ENCODE peak calls at places on chromosomes 2 and 18, in ten cellular contexts. X is left colon; I is HuH-7; W is effector CD4-positive, alpha-beta T cell; F is astrocyte of the cerebellum; L is Right ventricle myocardium superior; R is BE2C; J is SK-N-DZ; T is T-cell; S is LoVo. G is an unnamed sample.

GRCh38 chr2:2788076-2788475 is 457.0 kb upstream of the MYT1L start:
- DNase-seq in S (no peak), L (no peak), I (no peak), R (no peak), J (peak), F (no peak), T (no peak), X (no peak), W (no peak), G (no peak)

GRCh38 chr2:68282814-68283812 is 30.8 kb upstream of the PPP3R1 start:
- DNase-seq in L (no peak), R (peak), F (peak), I (peak), W (no peak), S (peak), X (no peak), J (peak), T (no peak), G (no peak)

GRCh38 chr18:34075963-34076860 is 148.5 kb downstream of the NOL4 start:
- DNase-seq in R (no peak), L (no peak), F (no peak), J (no peak), T (no peak), W (no peak), X (no peak), S (no peak), I (no peak), G (no peak)

GRCh38 chr18:13791181-13791580 is 32.8 kb upstream of the MC5R start:
- DNase-seq in I (no peak), J (no peak), T (no peak), L (no peak), S (no peak), R (no peak), W (no peak), X (no peak), F (no peak), G (no peak)

GRCh38 chr2:3480352-3481010 is 38.9 kb downstream of the ADI1 start:
- DNase-seq in R (no peak), X (peak), F (no peak), T (no peak), W (no peak), S (peak), L (peak), I (peak), J (no peak), G (no peak)

GRCh38 chr2:234286118-234286598 is 210.7 kb downstream of the ARL4C start:
- DNase-seq in X (no peak), R (no peak), I (no peak), T (no peak), S (no peak), J (no peak), W (no peak), F (no peak), L (no peak), G (no peak)

GRCh38 chr18:46886893-46887292 is 30.4 kb downstream of the PIAS2 start:
- DNase-seq in J (no peak), X (no peak), L (no peak), S (no peak), F (no peak), W (no peak), T (no peak), I (no peak), R (no peak), G (no peak)

GRCh38 chr2:202933958-202934357 is 21.9 kb downstream of the CARF start:
- DNase-seq in R (no peak), T (no peak), J (no peak), W (no peak), X (no peak), I (no peak), S (no peak), F (no peak), L (no peak), G (no peak)

GRCh38 chr2:2620604-2621003 is 289.5 kb upstream of the MYT1L start:
- DNase-seq in W (no peak), J (no peak), F (no peak), S (no peak), X (no peak), T (no peak), L (no peak), R (no peak), I (no peak), G (no peak)

GRCh38 chr2:98569197-98569793 is 39.0 kb downstream of the COA5 start:
- DNase-seq in L (peak), T (peak), I (peak), R (peak), S (no peak), W (peak), J (peak), X (no peak), F (no peak), G (peak)

GRCh38 chr2:45218931-45219339 is 209.7 kb upstream of the SIX2 start:
- DNase-seq in T (no peak), J (no peak), W (no peak), F (no peak), R (no peak), I (no peak), S (no peak), X (no peak), L (no peak), G (no peak)

GRCh38 chr18:10301831-10302483 is 152.5 kb upstream of the APCDD1 start:
- DNase-seq in X (no peak), L (no peak), J (no peak), T (no peak), I (no peak), R (no peak), S (no peak), W (no peak), F (no peak), G (no peak)

GRCh38 chr2:44801676-44802408 is 139.7 kb upstream of the SIX3 start:
- DNase-seq in J (no peak), X (no peak), L (no peak), R (no peak), F (no peak), I (no peak), T (no peak), W (no peak), S (no peak), G (no peak)

GRCh38 chr18:5238371-5238758 is 41.3 kb upstream of the AKAIN1 start:
- DNase-seq in J (no peak), I (peak), F (no peak), L (peak), W (peak), X (peak), S (peak), R (peak), T (no peak), G (peak)

GRCh38 chr2:22854588-22854987 is 530.4 kb upstream of the KLHL29 start:
- DNase-seq in W (no peak), J (no peak), F (no peak), X (no peak), S (no peak), R (no peak), L (no peak), I (no peak), T (no peak), G (no peak)

GRCh38 chr2:95012881-95013550 is 12.5 kb upstream of the MAL start:
- DNase-seq in S (no peak), X (no peak), T (no peak), L (no peak), J (no peak), W (no peak), I (no peak), F (no peak), R (no peak), G (no peak)

GRCh38 chr18:11497585-11497984 is 111.8 kb upstream of the SLC35G4 start:
- DNase-seq in F (no peak), R (no peak), S (no peak), I (no peak), L (peak), W (no peak), X (no peak), T (no peak), J (no peak), G (no peak)